ENCODE peak calls at places on chromosome 1, in seven cellular contexts. H is NCI-H774, K is KG1, W is GM23338, L is left lung, J is EH, I is uterus. B is an unnamed sample.

GRCh38 chr1:11749203-11749689 is 12.7 kb upstream of the C1orf167 start:
- DNase-seq in H (no peak), W (peak; percentile 74), K (peak; percentile 24), I (peak; percentile 37), J (peak; percentile 40), L (peak; percentile 92), B (no peak)

GRCh38 chr1:58883037-58883887 is 99.4 kb upstream of the JUN start:
- DNase-seq in H (no peak), I (peak; percentile 59), W (peak; percentile 16), J (peak; percentile 94), L (peak; percentile 81), K (no peak), B (peak; percentile 78)

GRCh38 chr1:199970125-199970524 is 57.4 kb upstream of the NR5A2 start:
- DNase-seq in H (no peak), J (no peak), L (no peak), I (no peak), K (no peak), W (no peak), B (no peak)

GRCh38 chr1:66434096-66434495 is 99.9 kb upstream of the SGIP1 start:
- DNase-seq in L (no peak), I (no peak), W (no peak), J (peak; percentile 85), K (no peak), H (no peak), B (no peak)

GRCh38 chr1:85259866-85260345 is 444 bp upstream of the C1orf52 start:
- DNase-seq in I (peak; percentile 52), L (no peak), J (peak; percentile 52), K (no peak), W (no peak), H (no peak), B (peak; percentile 40)

GRCh38 chr1:231382426-231382825 is 39.7 kb downstream of the EGLN1 start:
- DNase-seq in L (no peak), J (no peak), I (no peak), H (no peak), W (no peak), K (no peak), B (no peak)

GRCh38 chr1:50132495-50132894 is 23.8 kb downstream of the ELAVL4 start:
- DNase-seq in K (no peak), W (no peak), H (no peak), J (no peak), L (no peak), I (no peak), B (no peak)

GRCh38 chr1:62823556-62823955 is 39.6 kb downstream of the ATG4C start:
- DNase-seq in W (no peak), I (no peak), H (no peak), J (peak; percentile 42), K (no peak), L (no peak), B (no peak)

GRCh38 chr1:77975386-77975785 is 3.5 kb downstream of the FUBP1 start:
- DNase-seq in I (no peak), J (peak; percentile 58), W (no peak), L (no peak), K (no peak), H (no peak), B (no peak)

GRCh38 chr1:38915352-38915948 is 26.2 kb downstream of the RHBDL2 start:
- DNase-seq in W (no peak), H (no peak), K (no peak), I (no peak), J (no peak), L (no peak), B (no peak)

B was measured in heart left ventricle.